ENCODE peak calls at places on chromosomes 7 and 10, in four cellular contexts. U, O, X and F are unnamed samples.

GRCh38 chr7:1692500-1693418 is 22.7 kb downstream of the ELFN1 start:
- DNase-seq in X (no peak), U (peak), O (no peak), F (no peak)

GRCh38 chr7:83655951-83656556 is 7.1 kb upstream of the SEMA3E start:
- DNase-seq in O (no peak), U (peak), X (peak), F (peak)

GRCh38 chr7:34168013-34168412 is 262.7 kb downstream of the BMPER start:
- DNase-seq in U (no peak), X (no peak), O (no peak), F (no peak)

GRCh38 chr7:33040803-33041516 is 21.6 kb downstream of the NT5C3A start:
- DNase-seq in U (no peak), O (peak), X (peak), F (no peak)

GRCh38 chr7:30206466-30206865 is 71.7 kb downstream of the MTURN start:
- DNase-seq in X (no peak), U (no peak), O (no peak), F (no peak)

GRCh38 chr10:96673318-96674099 is 46.8 kb downstream of the PIK3AP1 start:
- DNase-seq in X (peak), U (no peak), O (no peak), F (no peak)

GRCh38 chr7:82678259-82678658 is 234.7 kb upstream of the CACNA2D1 start:
- DNase-seq in X (no peak), O (no peak), U (no peak), F (no peak)

GRCh38 chr10:117621196-117621595 is 78.7 kb downstream of the EMX2 start:
- DNase-seq in X (no peak), O (no peak), U (no peak), F (no peak)

GRCh38 chr10:4234661-4235060 is 449.7 kb upstream of the KLF6 start:
- DNase-seq in X (no peak), U (no peak), O (peak), F (no peak)

GRCh38 chr10:128883126-128884060 is 583.6 kb upstream of the MGMT start:
- DNase-seq in X (no peak), U (no peak), O (no peak), F (no peak)

GRCh38 chr10:79488303-79488702 is 24.0 kb upstream of the EIF5AL1 start:
- DNase-seq in O (no peak), U (no peak), X (no peak), F (no peak)

GRCh38 chr7:116502201-116503096 is 2.9 kb downstream of the CAV2 start:
- DNase-seq in X (no peak), O (no peak), U (no peak), F (no peak)

GRCh38 chr7:54932818-54933543 is 85.8 kb upstream of the EGFR start:
- DNase-seq in X (no peak), U (peak), O (no peak), F (peak)

GRCh38 chr10:113947138-113948011 is 92.9 kb downstream of the NHLRC2 start:
- DNase-seq in X (no peak), O (peak), U (peak), F (no peak)

GRCh38 chr7:84746347-84746746 is 440.5 kb downstream of the SEMA3D start:
- DNase-seq in X (no peak), O (no peak), U (peak), F (no peak)

GRCh38 chr10:86391986-86392722 is 25.6 kb upstream of the GRID1 start:
- DNase-seq in X (no peak), O (no peak), U (no peak), F (no peak)

GRCh38 chr7:135800560-135800959 is 51.9 kb upstream of the FAM180A start:
- DNase-seq in X (no peak), O (peak), U (no peak), F (peak)

GRCh38 chr7:43141091-43141490 is 28.6 kb downstream of the HECW1 start:
- DNase-seq in U (no peak), X (no peak), O (no peak), F (peak)

GRCh38 chr10:121579656-121580055 is 18.6 kb downstream of the FGFR2 start:
- DNase-seq in U (no peak), O (no peak), X (no peak), F (peak)

GRCh38 chr7:66925255-66925654 is 4.2 kb downstream of the TMEM248 start:
- DNase-seq in O (no peak), U (no peak), X (no peak), F (no peak)

GRCh38 chr10:88243847-88244730 is 339.0 kb downstream of the RNLS start:
- DNase-seq in O (no peak), U (peak), X (no peak), F (no peak)

GRCh38 chr10:19918800-19919199 is 102.6 kb downstream of the PLXDC2 start:
- DNase-seq in U (no peak), X (no peak), O (no peak), F (no peak)

GRCh38 chr10:30557884-30558283 is 71.7 kb downstream of the LYZL2 start:
- DNase-seq in U (no peak), X (no peak), O (peak), F (no peak)

GRCh38 chr10:33114451-33114944 is 156.5 kb upstream of the ITGB1 start:
- DNase-seq in O (no peak), X (no peak), U (no peak), F (no peak)

GRCh38 chr7:116443101-116443523 is 56.4 kb upstream of the CAV2 start:
- DNase-seq in X (no peak), O (no peak), U (peak), F (no peak)

GRCh38 chr7:14424675-14425074 is 435.2 kb upstream of the ETV1 start:
- DNase-seq in X (no peak), U (no peak), O (no peak), F (no peak)

GRCh38 chr10:43026039-43026973 is 50.6 kb upstream of the RET start:
- DNase-seq in U (peak), O (no peak), X (no peak), F (peak)

GRCh38 chr10:11609492-11610093 is 1.9 kb downstream of the USP6NL start:
- DNase-seq in U (no peak), X (peak), O (no peak), F (no peak)

GRCh38 chr7:140595468-140596147 is 45.0 kb downstream of the DENND2A start:
- DNase-seq in X (no peak), O (no peak), U (no peak), F (no peak)

GRCh38 chr7:142745091-142745635 is 4.1 kb upstream of the PRSS1 start:
- DNase-seq in X (no peak), U (no peak), O (no peak), F (no peak)

GRCh38 chr7:78062214-78062613 is 263.6 kb downstream of the PHTF2 start:
- DNase-seq in O (no peak), X (no peak), U (no peak), F (no peak)

GRCh38 chr10:125602825-125603224 is 80.1 kb downstream of the TEX36 start:
- DNase-seq in X (no peak), O (no peak), U (no peak), F (no peak)

GRCh38 chr7:35259555-35259954 is 5.7 kb upstream of the TBX20 start:
- DNase-seq in X (no peak), U (no peak), O (no peak), F (no peak)

GRCh38 chr7:140738280-140738679 is 41.8 kb downstream of the NDUFB2 start:
- DNase-seq in U (no peak), X (no peak), O (no peak), F (no peak)

GRCh38 chr10:42997151-42997848 is 79.6 kb upstream of the RET start:
- DNase-seq in O (no peak), U (peak), X (no peak), F (no peak)

GRCh38 chr7:43465581-43466554 is 117.0 kb upstream of the STK17A start:
- DNase-seq in O (no peak), X (no peak), U (peak), F (no peak)

GRCh38 chr7:27188666-27189559 is 3.9 kb upstream of the HOXA11 start:
- DNase-seq in U (no peak), X (no peak), O (no peak), F (peak)

GRCh38 chr10:51706225-51706624 is 6.8 kb upstream of the CSTF2T start:
- DNase-seq in X (no peak), U (no peak), O (no peak), F (no peak)

GRCh38 chr10:109961181-109962001 is 38.1 kb upstream of the XPNPEP1 start:
- DNase-seq in U (peak), X (no peak), O (no peak), F (no peak)
- TF ChIP-seq USF1 in U (no peak), X (no peak), O (no peak), F (no peak)

GRCh38 chr10:44713307-44713706 is 197.8 kb upstream of the TMEM72 start:
- DNase-seq in U (no peak), O (no peak), X (no peak), F (no peak)

GRCh38 chr10:44714451-44714850 is 196.7 kb upstream of the TMEM72 start:
- DNase-seq in X (no peak), O (no peak), U (no peak), F (no peak)

GRCh38 chr10:44715081-44715480 is 196.1 kb upstream of the TMEM72 start:
- DNase-seq in U (no peak), O (no peak), X (no peak), F (no peak)

DNA sequence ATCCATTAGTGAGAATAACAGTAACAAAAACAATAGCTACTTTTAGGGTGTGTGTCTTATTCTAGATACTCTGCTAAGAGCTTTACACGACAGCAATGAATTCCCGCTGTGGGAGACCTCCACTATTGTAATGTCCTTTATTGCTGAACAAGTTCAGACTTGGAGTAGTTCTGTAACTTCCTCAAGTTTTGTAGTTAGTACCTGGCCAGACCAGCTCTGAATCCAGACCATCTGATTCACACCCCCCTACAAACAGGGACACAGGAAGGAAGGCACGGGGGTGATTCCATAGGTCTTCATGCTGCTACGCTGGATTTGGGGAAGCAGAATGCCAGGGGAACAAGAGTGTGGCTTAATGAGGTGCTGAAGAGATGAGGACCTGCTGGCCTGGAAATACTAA is 194.7 kb upstream of the TMEM72 start:
- DNase-seq in O (no peak), X (no peak), U (no peak), F (no peak)
- TF ChIP-seq USF2 in O (no peak), X (no peak), U (no peak), F (no peak)

DNA sequence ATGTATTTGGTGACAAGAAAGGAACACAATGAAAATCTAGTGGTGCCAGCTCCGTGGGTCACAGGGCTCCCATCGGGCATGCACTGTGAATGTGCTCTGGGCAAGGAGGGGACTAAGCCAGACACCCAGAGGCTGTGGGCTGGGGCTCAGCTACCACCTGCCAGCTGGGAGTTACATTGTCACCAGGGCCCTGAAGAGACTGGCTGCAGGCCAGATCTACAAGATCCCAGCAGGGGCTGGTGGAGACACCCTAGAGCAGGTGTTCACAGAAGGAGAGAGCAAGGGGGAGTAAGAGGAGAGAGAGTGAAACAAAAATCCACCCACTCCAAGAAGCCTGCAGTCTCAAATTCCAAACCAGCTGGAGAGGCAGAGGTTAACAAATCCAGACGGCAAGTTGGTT is 116.6 kb upstream of the ADCY1 start:
- DNase-seq in O (no peak), U (peak), X (no peak), F (no peak)
- TF ChIP-seq USF1 in O (no peak), U (no peak), X (no peak), F (no peak)

GRCh38 chr10:6140965-6141295 is 52.1 kb downstream of the RBM17 start:
- DNase-seq in X (no peak), O (no peak), U (no peak), F (no peak)
- TF ChIP-seq USF2 in X (no peak), O (no peak), U (no peak), F (no peak)

GRCh38 chr7:91248996-91249395 is 15.2 kb upstream of the FZD1 start:
- DNase-seq in U (peak), O (no peak), X (no peak), F (no peak)
- TF ChIP-seq USF1 in U (no peak), O (no peak), X (no peak), F (no peak)

GRCh38 chr7:108313086-108313485 is 143.2 kb downstream of the NRCAM start:
- DNase-seq in U (no peak), O (no peak), X (no peak), F (no peak)
- TF ChIP-seq USF2 in U (no peak), O (no peak), X (no peak), F (no peak)

DNA sequence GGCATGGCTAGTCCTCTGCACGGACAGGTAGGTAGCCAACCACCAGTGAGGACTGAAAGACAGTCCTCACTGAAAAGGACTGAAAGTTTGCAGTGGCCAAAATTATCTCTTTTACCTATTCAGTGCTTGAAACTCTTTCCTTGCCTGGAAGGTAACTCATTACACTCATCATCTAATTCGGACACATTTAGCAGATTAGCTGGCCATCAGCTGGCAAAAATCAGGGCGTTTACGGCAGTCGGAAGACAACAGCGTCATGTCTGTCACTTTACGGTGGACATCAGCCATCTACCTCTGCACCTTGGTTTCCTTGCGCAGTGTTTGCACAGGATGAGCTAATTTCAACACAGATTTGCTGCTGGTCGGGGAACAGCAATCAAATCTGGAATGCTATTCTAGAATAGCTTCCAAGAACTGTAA is 740 bp downstream of the ANXA7 start:
- DNase-seq in O (peak), X (peak), U (peak), F (peak)
- TF ChIP-seq USF1 in O (no peak), X (no peak), U (no peak), F (no peak)

DNA sequence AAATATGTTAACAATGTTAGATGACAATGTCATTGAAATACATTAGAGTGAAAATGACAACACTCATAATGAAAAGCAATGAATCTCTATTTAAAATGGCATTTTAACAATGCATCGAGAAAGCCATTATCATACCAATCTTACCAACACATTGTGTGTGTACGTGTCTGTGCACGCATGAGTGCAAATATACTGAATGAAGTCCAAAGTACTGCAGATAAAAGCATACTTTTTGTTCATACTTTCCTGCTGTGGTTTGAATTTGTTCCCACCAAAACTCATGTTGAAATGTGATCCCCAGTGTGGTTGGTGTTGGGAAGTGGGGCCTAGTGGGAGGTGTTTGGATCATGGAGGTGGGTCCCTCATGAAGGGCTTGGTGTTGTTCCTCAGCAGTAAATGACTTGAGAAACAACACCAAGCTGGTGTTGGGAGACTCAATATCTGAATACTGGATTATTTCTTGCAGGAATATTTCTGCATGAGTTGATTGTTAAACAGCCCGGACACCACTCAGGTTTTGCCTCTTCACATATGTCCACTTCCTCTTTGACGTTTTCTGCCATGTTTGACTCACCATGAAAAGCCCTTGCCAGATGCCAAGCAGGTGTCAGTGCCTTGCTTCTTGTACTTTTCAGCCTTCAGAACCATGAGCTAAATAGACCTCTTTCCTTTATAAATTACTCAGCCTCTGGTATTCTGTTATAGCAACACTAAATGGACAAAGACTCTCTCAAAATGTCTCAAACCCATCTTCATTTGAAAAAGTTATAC is 24.5 kb upstream of the MACC1 start:
- DNase-seq in X (peak), U (no peak), O (no peak), F (no peak)
- TF ChIP-seq USF2 in X (no peak), U (no peak), O (no peak), F (no peak)

DNA sequence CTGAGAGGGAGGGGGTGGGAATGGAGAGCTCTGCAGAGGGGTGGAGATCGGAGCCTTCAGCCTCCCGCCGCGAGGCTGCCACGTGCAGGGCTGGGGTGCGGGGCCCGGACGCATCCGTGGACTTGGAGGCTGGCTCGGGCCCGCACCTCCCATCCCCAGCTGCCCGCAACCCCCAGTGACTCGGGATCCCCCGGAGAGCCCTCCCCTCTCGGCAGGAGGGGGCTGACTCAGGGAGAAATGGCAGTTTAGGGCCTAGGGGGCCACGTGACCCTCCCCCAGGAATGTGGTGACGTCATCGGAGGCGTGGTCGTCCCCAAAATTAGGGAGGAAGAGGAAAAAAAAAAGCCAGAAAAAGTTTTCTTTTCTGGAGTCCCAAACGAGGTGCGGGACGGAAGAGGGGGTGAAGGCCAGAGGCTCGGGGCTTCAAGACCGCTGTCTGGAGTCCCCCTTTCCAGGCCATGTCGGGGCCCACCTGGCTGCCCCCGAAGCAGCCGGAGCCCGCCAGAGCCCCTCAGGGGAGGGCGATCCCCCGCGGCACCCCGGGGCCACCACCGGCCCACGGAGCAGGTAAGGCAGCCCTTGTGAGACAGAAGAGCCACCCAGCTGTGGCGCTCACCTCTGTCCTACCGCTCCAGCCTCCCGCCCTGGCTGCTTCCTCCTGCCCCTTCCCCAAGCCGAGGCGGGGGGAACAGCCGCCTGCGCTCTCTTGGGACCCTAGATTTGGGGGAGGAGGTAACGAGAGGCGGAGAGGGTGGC is at the start of gene TRIP6:
- DNase-seq in O (peak), U (peak), X (no peak), F (peak)
- TF ChIP-seq USF1 in O (peak), U (peak), X (peak), F (peak)